ENCODE peak calls at places on chromosome 2, in nine cellular contexts. F, J, X, M, P, U, A, K and G are unnamed samples.

GRCh38 chr2:15797946-15798281 is 142.4 kb upstream of the MYCN start:
- DNase-seq in F (no peak), J (no peak), X (no peak), M (no peak), P (no peak), U (no peak), A (no peak), K (no peak), G (no peak)

GRCh38 chr2:1648241-1649102 is 95.8 kb downstream of the PXDN start:
- DNase-seq in F (no peak), J (no peak), X (no peak), M (no peak), P (no peak), U (no peak), A (no peak), K (no peak), G (no peak)

GRCh38 chr2:226274143-226274542 is 525.5 kb downstream of the IRS1 start:
- DNase-seq in F (peak; percentile 51), J (no peak), X (no peak), M (peak; percentile 46), P (no peak), U (no peak), A (no peak), K (no peak), G (no peak)

GRCh38 chr2:10732924-10733583 is 11.6 kb downstream of the ATP6V1C2 start:
- DNase-seq in F (no peak), J (no peak), X (no peak), M (no peak), P (no peak), U (no peak), A (no peak), K (no peak), G (no peak)

GRCh38 chr2:179193759-179194394 is 70.8 kb downstream of the SESTD1 start:
- DNase-seq in F (no peak), J (no peak), X (no peak), M (no peak), P (no peak), U (no peak), A (no peak), K (no peak), G (peak; percentile 2)

GRCh38 chr2:29238497-29238896 is 123.3 kb downstream of the CLIP4 start:
- DNase-seq in F (peak; percentile 40), J (peak; percentile 70), X (no peak), M (peak; percentile 28), P (peak; percentile 10), U (peak; percentile 29), A (no peak), K (no peak), G (no peak)

GRCh38 chr2:105397025-105397722 is 1.7 kb downstream of the FHL2 start:
- DNase-seq in F (no peak), J (peak; percentile 61), X (no peak), M (no peak), P (no peak), U (no peak), A (no peak), K (peak; percentile 56), G (peak; percentile 65)

GRCh38 chr2:188676012-188676405 is 298.2 kb upstream of the COL3A1 start:
- DNase-seq in F (peak; percentile 75), J (peak; percentile 91), X (no peak), M (no peak), P (no peak), U (no peak), A (no peak), K (peak; percentile 80), G (peak; percentile 90)

GRCh38 chr2:239949079-239949478 is 76.1 kb downstream of the NDUFA10 start:
- DNase-seq in F (no peak), J (no peak), X (no peak), M (no peak), P (no peak), U (peak; percentile 17), A (no peak), K (no peak), G (no peak)

GRCh38 chr2:99626158-99626557 is 136.3 kb upstream of the REV1 start:
- DNase-seq in F (no peak), J (no peak), X (no peak), M (no peak), P (no peak), U (no peak), A (no peak), K (no peak), G (no peak)

GRCh38 chr2:219998099-219998498 is 370.7 kb downstream of the SLC4A3 start:
- DNase-seq in F (peak; percentile 57), J (no peak), X (no peak), M (no peak), P (no peak), U (no peak), A (no peak), K (no peak), G (no peak)

GRCh38 chr2:192117705-192118104 is 77.0 kb downstream of the TMEFF2 start:
- DNase-seq in F (no peak), J (no peak), X (no peak), M (no peak), P (no peak), U (no peak), A (no peak), K (no peak), G (no peak)

GRCh38 chr2:20322527-20323300 is 27.9 kb downstream of the PUM2 start:
- DNase-seq in F (no peak), J (no peak), X (no peak), M (no peak), P (no peak), U (no peak), A (no peak), K (no peak), G (no peak)

GRCh38 chr2:42492691-42493467 is 903 bp downstream of the KCNG3 start:
- DNase-seq in F (no peak), J (peak; percentile 18), X (no peak), M (no peak), P (no peak), U (no peak), A (no peak), K (peak; percentile 5), G (no peak)

GRCh38 chr2:164890533-164890932 is 48.9 kb upstream of the COBLL1 start:
- DNase-seq in F (no peak), J (peak; percentile 86), X (no peak), M (no peak), P (no peak), U (no peak), A (no peak), K (peak; percentile 60), G (no peak)

GRCh38 chr2:104758199-104758620 is 95.7 kb upstream of the POU3F3 start:
- DNase-seq in F (no peak), J (peak; percentile 79), X (no peak), M (no peak), P (no peak), U (no peak), A (no peak), K (peak; percentile 77), G (no peak)

GRCh38 chr2:223868005-223868404 is 30.6 kb upstream of the AP1S3 start:
- DNase-seq in F (no peak), J (no peak), X (no peak), M (no peak), P (no peak), U (no peak), A (no peak), K (no peak), G (no peak)

GRCh38 chr2:42941633-42942176 is 149.3 kb upstream of the HAAO start:
- DNase-seq in F (no peak), J (no peak), X (no peak), M (no peak), P (no peak), U (no peak), A (no peak), K (no peak), G (no peak)

GRCh38 chr2:20421988-20422678 is 24.7 kb upstream of the RHOB start:
- DNase-seq in F (peak; percentile 97), J (peak; percentile 56), X (peak; percentile 38), M (peak; percentile 82), P (peak; percentile 92), U (peak; percentile 83), A (no peak), K (peak; percentile 87), G (peak; percentile 92)

DNA sequence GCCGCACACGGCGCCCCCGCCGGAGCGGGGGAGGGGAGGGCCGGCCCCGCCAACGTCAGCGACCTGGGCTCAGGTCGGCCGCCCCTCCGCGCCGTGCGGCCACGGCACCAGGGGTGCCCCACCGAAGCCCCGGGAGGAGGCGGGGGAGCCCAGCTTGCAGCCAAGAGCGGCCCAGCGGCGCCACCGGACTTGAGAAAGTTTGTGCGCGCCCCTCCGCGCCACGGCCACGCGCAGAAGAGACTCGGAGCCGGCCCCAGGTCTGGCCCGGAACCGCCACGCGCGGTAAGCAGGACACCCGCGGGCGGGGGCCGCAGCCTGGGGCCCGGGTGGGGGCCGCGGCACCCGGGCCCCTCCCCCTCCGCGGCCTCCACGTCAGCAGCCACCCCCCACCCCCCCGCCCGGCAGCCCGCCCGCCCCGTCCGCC is 43.2 kb downstream of the HDLBP start:
- DNase-seq in F (no peak), J (no peak), X (no peak), M (no peak), P (no peak), U (peak; percentile 61), A (no peak), K (peak; percentile 14), G (no peak)
- H3K4me3 ChIP-seq in F (peak overlapping the region; percentile 88), J (peak overlapping the region; percentile 83), X (peak overlapping the region; percentile 75), M (peak overlapping the region; percentile 68), P (peak overlapping the region; percentile 67), U (peak overlapping the region; percentile 94), A (peak overlapping the region; percentile 71), K (peak overlapping the region; percentile 55), G (peak overlapping the region; percentile 80)

GRCh38 chr2:53018830-53019425 is 748.7 kb upstream of the CHAC2 start:
- DNase-seq in F (peak; percentile 20), J (peak; percentile 35), X (no peak), M (peak; percentile 12), P (no peak), U (no peak), A (no peak), K (no peak), G (peak; percentile 16)
- TF ChIP-seq CTCF in F (peak; percentile 24), J (peak; percentile 43), X (peak; percentile 9), M (no peak), P (no peak), U (no peak), A (peak; percentile 55), K (peak; percentile 31), G (no peak)

DNA sequence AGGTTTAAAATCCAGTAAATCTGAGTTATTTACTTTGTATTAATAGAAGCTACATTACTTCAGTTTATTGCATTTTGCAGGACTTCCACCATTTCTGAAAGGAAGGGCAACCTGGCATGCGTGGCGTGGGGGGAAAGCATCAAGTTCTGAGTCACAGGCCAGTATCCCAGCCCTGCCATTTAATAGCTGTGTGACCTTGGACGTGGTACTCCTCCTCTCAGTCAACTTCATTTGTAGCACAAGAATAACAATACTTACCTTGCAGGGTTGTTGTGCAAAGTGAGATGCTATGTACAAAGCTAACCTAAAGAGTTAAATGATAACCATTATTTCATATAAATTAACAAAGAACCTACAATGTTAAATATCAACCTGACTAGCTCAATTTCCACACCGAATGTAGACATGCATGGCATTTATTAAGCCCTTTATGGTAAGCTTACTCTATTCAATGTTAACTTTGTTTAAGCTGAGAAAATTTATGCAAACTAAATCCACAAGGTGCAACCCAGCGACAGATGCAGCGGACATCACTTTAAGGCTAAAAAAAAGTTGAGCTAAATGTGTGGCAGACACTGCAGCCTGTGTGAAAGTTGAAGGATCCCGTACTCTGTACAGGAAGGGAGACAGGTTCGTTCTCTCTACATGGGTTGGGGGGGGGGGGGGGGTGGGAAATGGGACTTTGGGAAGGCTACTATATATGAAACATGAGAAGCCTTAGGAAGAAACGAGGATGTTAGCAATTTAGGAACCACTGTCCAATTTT is 17.2 kb upstream of the STPG4 start:
- DNase-seq in F (peak; percentile 34), J (no peak), X (no peak), M (no peak), P (no peak), U (peak; percentile 62), A (no peak), K (no peak), G (no peak)
- H3K4me3 ChIP-seq in F (peak overlapping the region; percentile 86), J (no peak overlapping the region), X (peak overlapping the region; percentile 95), M (no peak overlapping the region), P (peak overlapping the region; percentile 80), U (no peak overlapping the region), A (no peak overlapping the region), K (peak overlapping the region; percentile 98), G (peak overlapping the region; percentile 96)

GRCh38 chr2:118371500-118371899 is 283.2 kb downstream of the INSIG2 start:
- DNase-seq in F (peak; percentile 76), J (peak; percentile 51), X (no peak), M (peak; percentile 33), P (no peak), U (no peak), A (no peak), K (peak; percentile 59), G (peak; percentile 78)
- TF ChIP-seq CTCF in F (peak; percentile 92), J (peak; percentile 66), X (peak; percentile 89), M (peak; percentile 89), P (no peak), U (peak; percentile 31), A (peak; percentile 99), K (peak; percentile 65), G (peak; percentile 96)